ENCODE peak calls at places on chromosomes 3 and 15, in nine cellular contexts. Z is IMR-90; E is right cardiac atrium; Q is astrocyte; B is left lung; M is H9; T is CD8-positive, alpha-beta memory T cell; W is thyroid gland; A is pancreas. X is an unnamed sample. For H3K27me3, the result is how much of the 10 kb centered on the place peaks cover.

GRCh38 chr15:90598053-90598577 is 68.4 kb downstream of the CRTC3 start:
- DNase-seq in Z (no peak), E (peak), Q (no peak), B (peak), M (peak), T (no peak), W (peak), A (no peak), X (peak)

GRCh38 chr3:123412811-123413588 is 35.9 kb downstream of the ADCY5 start:
- DNase-seq in Z (no peak), E (peak), Q (no peak), B (no peak), M (no peak), T (no peak), W (no peak), A (no peak), X (no peak)

GRCh38 chr3:195001961-195002861 is 268.7 kb downstream of the XXYLT1 start:
- DNase-seq in Z (peak), E (peak), Q (no peak), B (no peak), M (peak), T (no peak), W (peak), A (no peak), X (peak)

GRCh38 chr15:26864664-26865191 is 2.1 kb upstream of the GABRA5 start:
- DNase-seq in Z (peak), E (no peak), Q (peak), B (no peak), M (peak), T (no peak), W (peak), A (no peak), X (no peak)

GRCh38 chr3:194971009-194971408 is 285.3 kb downstream of the FAM43A start:
- DNase-seq in Z (no peak), E (no peak), Q (no peak), B (no peak), M (no peak), T (no peak), W (no peak), A (no peak), X (no peak)

GRCh38 chr15:59556405-59556804 is 55.2 kb upstream of the GCNT3 start:
- DNase-seq in Z (no peak), E (no peak), Q (no peak), B (no peak), M (no peak), T (no peak), W (no peak), A (no peak), X (no peak)

GRCh38 chr3:84974347-84974746 is 15.6 kb downstream of the CADM2 start:
- DNase-seq in Z (no peak), E (no peak), Q (no peak), B (no peak), M (no peak), T (no peak), W (no peak), A (no peak), X (no peak)

GRCh38 chr3:44905501-44906159 is 31.2 kb downstream of the TGM4 start:
- DNase-seq in Z (no peak), E (no peak), Q (no peak), B (no peak), M (no peak), T (no peak), W (no peak), A (no peak), X (no peak)

GRCh38 chr3:58206406-58207011 is 4.3 kb downstream of the DNASE1L3 start:
- DNase-seq in Z (peak), E (no peak), Q (peak), B (no peak), M (no peak), T (no peak), W (no peak), A (no peak), X (no peak)

GRCh38 chr3:132119531-132119930 is 84.7 kb upstream of the CPNE4 start:
- DNase-seq in Z (no peak), E (no peak), Q (no peak), B (no peak), M (no peak), T (no peak), W (no peak), A (no peak), X (no peak)

GRCh38 chr3:52245322-52246263 is at the start of gene PPM1M:
- DNase-seq in Z (peak), E (peak), Q (no peak), B (peak), M (peak), T (peak), W (peak), A (no peak), X (peak)

GRCh38 chr3:118636841-118637240 is 397.8 kb downstream of the IGSF11 start:
- DNase-seq in Z (no peak), E (no peak), Q (no peak), B (no peak), M (peak), T (no peak), W (no peak), A (no peak), X (no peak)

GRCh38 chr15:62569460-62570404 is 404.6 kb upstream of the C2CD4B start:
- DNase-seq in Z (peak), E (peak), Q (peak), B (peak), M (no peak), T (no peak), W (peak), A (peak), X (peak)

GRCh38 chr15:68304611-68305337 is 27.2 kb downstream of the FEM1B start:
- DNase-seq in Z (no peak), E (no peak), Q (no peak), B (no peak), M (peak), T (no peak), W (no peak), A (no peak), X (no peak)

GRCh38 chr3:12946661-12947316 is 105.4 kb upstream of the RPL32 start:
- DNase-seq in Z (no peak), E (no peak), Q (no peak), B (no peak), M (no peak), T (no peak), W (no peak), A (no peak), X (no peak)

GRCh38 chr15:67809441-67809840 is 15.9 kb upstream of the SKOR1 start:
- DNase-seq in Z (no peak), E (no peak), Q (no peak), B (no peak), M (peak), T (no peak), W (no peak), A (no peak), X (no peak)

GRCh38 chr3:123244128-123244527 is 42.4 kb downstream of the SEC22A start:
- DNase-seq in Z (no peak), E (peak), Q (no peak), B (no peak), M (no peak), T (no peak), W (peak), A (no peak), X (no peak)

GRCh38 chr15:60389261-60390077 is 8.3 kb downstream of the ANXA2 start:
- DNase-seq in Z (no peak), E (no peak), Q (no peak), B (no peak), M (no peak), T (no peak), W (no peak), A (no peak), X (no peak)

GRCh38 chr3:96813134-96813819 is 1.1 kb upstream of the EPHA6 start:
- DNase-seq in Z (peak), E (peak), Q (peak), B (peak), M (peak), T (no peak), W (peak), A (peak), X (peak)

GRCh38 chr3:29922990-29923746 is 642.3 kb downstream of the RBMS3 start:
- DNase-seq in Z (peak), E (peak), Q (peak), B (no peak), M (no peak), T (no peak), W (no peak), A (no peak), X (no peak)

GRCh38 chr3:69120879-69121464 is 1.4 kb downstream of the LMOD3 start:
- DNase-seq in Z (peak), E (peak), Q (peak), B (no peak), M (peak), T (peak), W (peak), A (no peak), X (no peak)

GRCh38 chr15:84868037-84868880 is 16.2 kb upstream of the SLC28A1 start:
- DNase-seq in Z (no peak), E (no peak), Q (no peak), B (no peak), M (no peak), T (no peak), W (no peak), A (no peak), X (no peak)

GRCh38 chr3:145017959-145018358 is 1046.3 kb downstream of the DIPK2A start:
- DNase-seq in Z (peak), E (no peak), Q (peak), B (no peak), M (no peak), T (no peak), W (no peak), A (no peak), X (no peak)

GRCh38 chr15:42140383-42141070 is 15.9 kb downstream of the PLA2G4F start:
- DNase-seq in Z (no peak), E (no peak), Q (no peak), B (no peak), M (no peak), T (no peak), W (no peak), A (no peak), X (no peak)

GRCh38 chr15:42143866-42144625 is 12.4 kb downstream of the PLA2G4F start:
- DNase-seq in Z (no peak), E (no peak), Q (no peak), B (no peak), M (peak), T (no peak), W (no peak), A (no peak), X (no peak)

GRCh38 chr15:42141246-42141645 is 15.2 kb downstream of the PLA2G4F start:
- DNase-seq in Z (no peak), E (no peak), Q (no peak), B (no peak), M (no peak), T (no peak), W (no peak), A (no peak), X (no peak)

GRCh38 chr15:42143356-42143755 is 13.1 kb downstream of the PLA2G4F start:
- DNase-seq in Z (no peak), E (no peak), Q (no peak), B (no peak), M (peak), T (no peak), W (no peak), A (no peak), X (no peak)

GRCh38 chr15:42141795-42142667 is 14.4 kb downstream of the PLA2G4F start:
- DNase-seq in Z (no peak), E (no peak), Q (no peak), B (no peak), M (peak), T (no peak), W (no peak), A (no peak), X (no peak)
- H3K27me3 ChIP-seq in Z (half or more), E (under half), Q (under half), B (under half), M (under half), T (under half), W (under half), A (under half), X (under half)

DNA sequence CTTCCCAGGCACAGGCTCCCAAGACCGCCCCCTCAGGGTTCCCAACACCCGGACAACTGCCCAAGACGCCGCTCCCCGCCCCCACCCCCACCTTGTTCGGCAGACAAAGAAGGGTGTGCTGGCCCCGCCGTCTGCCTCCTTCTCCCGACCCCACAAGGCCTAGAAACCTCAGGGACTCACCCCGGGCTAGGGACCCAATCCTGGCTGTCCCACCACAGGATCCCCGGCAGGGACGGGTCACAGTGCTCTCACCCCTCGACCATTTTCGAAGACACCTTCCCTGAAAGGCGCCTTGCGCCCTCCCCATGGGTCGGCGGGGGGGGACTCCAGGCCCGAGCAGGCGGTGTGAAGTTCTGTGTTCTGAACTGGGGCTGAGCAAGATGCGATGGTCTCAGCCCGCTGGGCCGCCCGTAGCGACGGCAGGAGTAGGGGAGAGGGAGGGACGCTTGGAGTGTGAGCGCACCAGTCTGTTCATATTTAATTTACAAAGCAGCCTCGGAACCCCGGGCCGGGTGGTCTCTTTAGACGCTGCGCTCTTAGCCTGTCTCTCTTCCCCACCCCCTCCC is 1.5 kb upstream of the ISLR2 start:
- DNase-seq in Z (no peak), E (no peak), Q (no peak), B (no peak), M (no peak), T (no peak), W (no peak), A (peak), X (no peak)
- H3K27me3 ChIP-seq in Z (half or more), E (under half), Q (half or more), B (half or more), M (half or more), T (under half), W (under half), A (under half), X (half or more)

DNA sequence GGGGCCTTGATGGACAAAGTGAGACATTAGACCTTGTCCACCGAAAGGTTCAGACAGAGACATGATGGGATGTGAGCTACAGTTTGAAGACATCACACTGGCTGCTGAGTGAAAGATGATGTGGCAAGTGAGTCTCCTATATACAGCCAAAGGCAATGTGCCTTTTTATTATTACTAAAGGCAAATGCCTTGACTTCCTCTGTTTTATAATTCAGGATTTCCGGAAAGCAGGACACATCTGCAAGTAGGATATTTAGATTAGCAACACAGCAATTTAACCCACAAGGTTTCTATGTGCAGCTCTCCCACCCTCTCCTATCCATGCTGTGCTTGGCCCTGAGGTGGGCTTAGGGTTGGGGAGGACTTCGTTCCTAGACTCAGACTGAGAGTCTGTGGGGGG is 20.7 kb downstream of the SPATA12 start:
- DNase-seq in Z (no peak), E (no peak), Q (no peak), B (no peak), M (no peak), T (no peak), W (no peak), A (no peak), X (no peak)
- H3K27me3 ChIP-seq in Z (under half), E (under half), Q (under half), B (under half), M (under half), T (under half), W (under half), A (under half), X (under half)

GRCh38 chr3:140823106-140823505 is 118.5 kb upstream of the SLC25A36 start:
- DNase-seq in Z (no peak), E (no peak), Q (no peak), B (no peak), M (no peak), T (no peak), W (no peak), A (no peak), X (no peak)
- H3K27me3 ChIP-seq in Z (under half), E (under half), Q (under half), B (under half), M (under half), T (under half), W (under half), A (under half), X (under half)

GRCh38 chr15:89370120-89371077 is 35.8 kb upstream of the POLG start:
- DNase-seq in Z (no peak), E (no peak), Q (no peak), B (no peak), M (peak), T (no peak), W (no peak), A (no peak), X (no peak)
- H3K27me3 ChIP-seq in Z (half or more), E (under half), Q (half or more), B (half or more), M (half or more), T (half or more), W (under half), A (under half), X (half or more)

DNA sequence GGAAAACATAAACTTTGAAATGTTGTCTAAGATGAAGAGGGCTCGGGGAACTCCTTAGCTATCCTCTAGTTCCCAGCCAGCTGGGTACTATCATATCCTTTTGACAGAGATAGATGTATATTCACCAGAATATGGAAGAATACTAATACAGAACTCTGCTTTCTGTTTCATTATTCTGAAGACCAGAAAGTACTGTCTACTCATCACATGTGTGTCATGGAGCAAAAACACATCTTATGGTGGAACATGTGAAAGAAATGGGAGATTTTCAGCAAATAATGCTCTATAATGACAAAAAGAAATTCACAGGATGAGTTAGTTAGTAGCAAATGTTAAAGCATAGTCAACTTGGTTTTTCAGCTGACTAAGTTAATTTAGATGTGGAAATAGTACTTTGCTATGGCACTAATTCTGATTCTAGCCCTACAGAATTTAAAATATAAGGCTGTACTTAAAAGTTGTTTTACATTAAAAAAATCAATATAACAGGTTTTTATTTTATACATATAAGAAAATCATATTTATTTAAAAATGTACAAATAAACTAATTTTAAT is 16.5 kb downstream of the ISL2 start:
- DNase-seq in Z (no peak), E (no peak), Q (no peak), B (no peak), M (no peak), T (no peak), W (no peak), A (no peak), X (no peak)
- H3K27me3 ChIP-seq in Z (under half), E (under half), Q (under half), B (under half), M (under half), T (under half), W (under half), A (under half), X (under half)

DNA sequence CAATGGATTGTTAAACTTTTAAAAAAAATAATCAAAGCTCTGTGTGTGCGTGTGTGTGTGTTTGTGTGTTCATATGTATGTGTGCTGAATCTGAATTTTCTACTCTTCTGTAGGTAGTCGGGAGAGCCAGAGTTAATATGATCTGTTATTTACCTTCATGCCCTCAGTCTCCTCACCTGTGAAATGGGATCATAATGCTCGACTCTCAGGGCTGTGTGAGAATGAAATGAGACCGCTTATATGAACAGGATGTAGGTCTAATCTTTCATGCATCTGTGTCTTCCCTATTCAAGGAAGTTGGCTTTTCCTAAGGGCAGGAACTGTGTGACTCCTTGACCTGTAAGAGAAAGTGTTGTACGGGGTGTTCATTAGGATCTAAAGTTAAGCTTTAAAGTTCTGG is 182.2 kb downstream of the RPLP1 start:
- DNase-seq in Z (no peak), E (no peak), Q (no peak), B (no peak), M (no peak), T (no peak), W (no peak), A (no peak), X (no peak)
- H3K27me3 ChIP-seq in Z (under half), E (under half), Q (under half), B (under half), M (under half), T (under half), W (under half), A (under half), X (under half)

GRCh38 chr15:45573961-45574629 is 13.1 kb upstream of the BLOC1S6 start:
- DNase-seq in Z (no peak), E (no peak), Q (no peak), B (no peak), M (peak), T (no peak), W (no peak), A (no peak), X (no peak)
- H3K27me3 ChIP-seq in Z (under half), E (under half), Q (under half), B (under half), M (under half), T (under half), W (under half), A (under half), X (under half)